ENCODE peak calls at places on chromosomes 6 and 20, in five cellular contexts. F, R, X, Q and L are unnamed samples.

GRCh38 chr6:27517928-27518787 is 45.3 kb upstream of the ZNF184 start:
- DNase-seq in F (peak), R (peak), X (no peak), Q (no peak), L (no peak)

GRCh38 chr6:142943746-142944125 is 1.2 kb downstream of the HIVEP2 start:
- DNase-seq in F (no peak), R (peak), X (no peak), Q (no peak), L (no peak)

GRCh38 chr6:70080443-70081062 is 214.2 kb downstream of the COL19A1 start:
- DNase-seq in F (no peak), R (no peak), X (no peak), Q (no peak), L (no peak)

GRCh38 chr20:48807586-48808381 is 20.0 kb downstream of the PREX1 start:
- DNase-seq in F (no peak), R (no peak), X (no peak), Q (no peak), L (no peak)

GRCh38 chr6:148392611-148393160 is 50.0 kb downstream of the SASH1 start:
- DNase-seq in F (no peak), R (no peak), X (no peak), Q (no peak), L (no peak)

GRCh38 chr6:106927531-106928398 is 46.8 kb downstream of the CD24 start:
- DNase-seq in F (peak), R (peak), X (no peak), Q (peak), L (no peak)

GRCh38 chr6:108666656-108667260 is 106.0 kb downstream of the FOXO3 start:
- DNase-seq in F (no peak), R (no peak), X (no peak), Q (peak), L (no peak)

GRCh38 chr6:3394671-3395070 is 62.2 kb downstream of the SLC22A23 start:
- DNase-seq in F (no peak), R (no peak), X (no peak), Q (no peak), L (no peak)

GRCh38 chr20:52783769-52784168 is 188.4 kb upstream of the TSHZ2 start:
- DNase-seq in F (no peak), R (peak), X (peak), Q (no peak), L (no peak)

GRCh38 chr6:34391023-34391485 is 1.4 kb downstream of the NUDT3 start:
- DNase-seq in F (peak), R (peak), X (no peak), Q (no peak), L (no peak)

GRCh38 chr20:16302818-16303217 is 270.4 kb downstream of the KIF16B start:
- DNase-seq in F (no peak), R (no peak), X (no peak), Q (no peak), L (no peak)

GRCh38 chr6:110355727-110356126 is 2.4 kb downstream of the METTL24 start:
- DNase-seq in F (no peak), R (no peak), X (no peak), Q (no peak), L (no peak)

GRCh38 chr6:25365159-25365558 is 86.0 kb downstream of the CARMIL1 start:
- DNase-seq in F (no peak), R (no peak), X (no peak), Q (no peak), L (no peak)

GRCh38 chr6:14824835-14825223 is 421.0 kb upstream of the JARID2 start:
- DNase-seq in F (no peak), R (no peak), X (no peak), Q (no peak), L (no peak)

GRCh38 chr6:73176057-73176456 is 49.2 kb downstream of the KHDC1L start:
- DNase-seq in F (no peak), R (no peak), X (no peak), Q (no peak), L (no peak)

GRCh38 chr6:170276369-170277057 is 14.4 kb downstream of the DLL1 start:
- DNase-seq in F (no peak), R (no peak), X (no peak), Q (no peak), L (peak)

GRCh38 chr6:165308926-165309731 is at the start of gene C6orf118:
- DNase-seq in F (peak), R (no peak), X (peak), Q (no peak), L (no peak)

GRCh38 chr6:113490356-113490755 is 366.8 kb upstream of the MARCKS start:
- DNase-seq in F (no peak), R (no peak), X (no peak), Q (no peak), L (no peak)

GRCh38 chr6:106519460-106520394 is 109.6 kb downstream of the RTN4IP1 start:
- DNase-seq in F (peak), R (peak), X (no peak), Q (peak), L (no peak)